ENCODE peak calls at places on chromosomes 2 and 18, in six cellular contexts. Z, T, N, D, U and C are unnamed samples.

GRCh38 chr18:37396981-37397720 is 168.4 kb downstream of the CELF4 start:
- DNase-seq in N (no peak), D (no peak), T (no peak), U (no peak), Z (no peak), C (no peak)

GRCh38 chr2:217993055-217993645 is 9.6 kb downstream of the TNS1 start:
- DNase-seq in Z (no peak), D (no peak), N (peak; percentile 59), U (no peak), T (no peak), C (peak; percentile 11)

GRCh38 chr2:85768713-85769112 is 14.9 kb downstream of the ATOH8 start:
- DNase-seq in N (peak; percentile 42), T (peak; percentile 28), D (peak; percentile 78), U (no peak), Z (no peak), C (no peak)

GRCh38 chr2:216354236-216354788 is 18.0 kb downstream of the MARCHF4 start:
- DNase-seq in D (no peak), N (peak; percentile 58), T (no peak), U (no peak), Z (no peak), C (no peak)

GRCh38 chr2:27960237-27960912 is 69.8 kb downstream of the BABAM2 start:
- DNase-seq in T (no peak), Z (no peak), N (peak; percentile 95), U (no peak), D (peak; percentile 6), C (peak; percentile 81)

GRCh38 chr2:238860966-238861730 is 13.3 kb downstream of the TWIST2 start:
- DNase-seq in D (no peak), U (no peak), T (no peak), N (peak; percentile 75), Z (no peak), C (no peak)

GRCh38 chr18:61898576-61899205 is 5.9 kb upstream of the RNF152 start:
- DNase-seq in D (peak; percentile 67), U (no peak), N (no peak), T (no peak), Z (no peak), C (peak; percentile 37)

GRCh38 chr2:29482341-29482740 is 367.1 kb downstream of the CLIP4 start:
- DNase-seq in Z (no peak), T (no peak), U (no peak), D (no peak), N (no peak), C (no peak)

GRCh38 chr18:37364237-37364636 is 201.4 kb downstream of the CELF4 start:
- DNase-seq in U (no peak), T (no peak), Z (no peak), N (no peak), D (no peak), C (no peak)

GRCh38 chr2:211401328-211401727 is 844.9 kb downstream of the CPS1 start:
- DNase-seq in T (no peak), D (no peak), U (no peak), Z (no peak), N (no peak), C (peak; percentile 32)

GRCh38 chr2:133841905-133842304 is 273.6 kb upstream of the NCKAP5 start:
- DNase-seq in Z (no peak), T (no peak), U (no peak), D (no peak), N (peak; percentile 98), C (peak; percentile 97)

GRCh38 chr2:68971591-68972231 is 2.7 kb upstream of the GKN1 start:
- DNase-seq in Z (no peak), D (no peak), N (peak; percentile 95), T (no peak), U (no peak), C (peak; percentile 99)

GRCh38 chr2:43676322-43677050 is at the start of gene C1GALT1C1L:
- DNase-seq in Z (no peak), D (peak; percentile 6), N (peak; percentile 63), T (no peak), U (no peak), C (no peak)

GRCh38 chr2:99708231-99708630 is 218.4 kb upstream of the REV1 start:
- DNase-seq in D (no peak), U (no peak), N (no peak), Z (peak; percentile 31), T (no peak), C (no peak)

GRCh38 chr18:616380-616995 is 19.7 kb downstream of the CLUL1 start:
- DNase-seq in U (peak; percentile 62), N (peak; percentile 82), Z (peak; percentile 46), D (peak; percentile 65), T (peak; percentile 47), C (peak; percentile 65)

GRCh38 chr2:26574066-26574899 is 66.9 kb downstream of the CIB4 start:
- DNase-seq in Z (no peak), U (no peak), T (no peak), D (no peak), N (no peak), C (no peak)

GRCh38 chr2:39481611-39482010 is 44.5 kb upstream of the MAP4K3 start:
- DNase-seq in N (peak; percentile 74), U (no peak), Z (no peak), D (no peak), T (no peak), C (peak; percentile 75)

GRCh38 chr2:71510196-71510807 is 56.9 kb downstream of the DYSF start:
- DNase-seq in Z (peak; percentile 71), U (peak; percentile 45), T (peak; percentile 83), D (peak; percentile 80), N (peak; percentile 75), C (peak; percentile 73)

GRCh38 chr2:212173771-212174510 is 364.7 kb downstream of the ERBB4 start:
- DNase-seq in T (no peak), Z (no peak), U (no peak), D (no peak), N (no peak), C (peak; percentile 54)

GRCh38 chr18:49931760-49932159 is 118.4 kb upstream of the ACAA2 start:
- DNase-seq in D (no peak), U (no peak), Z (no peak), N (no peak), T (no peak), C (no peak)

GRCh38 chr18:27713037-27713726 is 463.7 kb downstream of the CDH2 start:
- DNase-seq in U (no peak), N (peak; percentile 3), Z (no peak), D (no peak), T (peak; percentile 65), C (no peak)

GRCh38 chr2:162839419-162839818 is 852 bp upstream of the KCNH7 start:
- DNase-seq in U (no peak), T (peak; percentile 26), Z (no peak), D (no peak), N (no peak), C (no peak)
- TF ChIP-seq EZH2phosphoT487 in U (no peak), T (no peak), Z (no peak), D (no peak), N (no peak), C (no peak)

DNA sequence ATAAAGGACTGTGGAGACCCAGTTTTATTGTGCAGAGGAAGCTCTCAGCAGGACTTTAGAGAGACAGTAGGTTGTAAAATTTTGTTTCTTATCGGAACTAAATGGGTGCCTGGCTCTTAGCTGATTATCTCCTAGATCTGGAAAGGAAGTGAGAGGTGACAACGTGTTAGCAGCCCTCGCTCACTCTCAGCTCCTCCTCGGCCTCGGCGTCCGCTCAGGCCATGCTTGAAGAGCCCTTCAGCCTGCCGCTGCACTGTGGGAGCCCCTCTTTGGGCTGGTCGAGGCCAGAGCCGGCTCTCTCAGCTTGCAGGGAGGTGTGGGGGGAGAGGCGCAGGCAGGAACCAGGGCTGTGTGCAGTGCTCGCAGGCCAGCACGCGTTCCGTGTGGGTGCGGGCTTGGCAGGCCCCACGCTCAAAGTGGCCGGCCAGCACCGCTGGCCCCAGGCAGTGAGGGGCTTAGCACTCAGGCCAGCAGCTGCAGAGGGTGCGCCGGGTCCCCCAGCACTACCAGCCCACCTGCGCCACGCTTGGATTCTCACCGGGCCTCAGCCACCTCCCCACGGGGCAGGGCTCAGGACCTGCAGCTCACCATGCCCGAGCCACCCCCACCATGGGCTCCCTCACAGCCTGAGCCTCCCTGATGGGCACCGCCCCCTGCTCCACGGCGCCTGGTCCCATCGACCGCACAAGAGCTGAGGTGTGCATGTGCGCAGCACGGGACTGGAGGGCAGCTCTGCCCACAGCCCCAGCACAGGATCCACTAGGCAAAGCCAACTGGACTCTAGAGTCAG is 4.6 kb upstream of the MFF start:
- DNase-seq in Z (no peak), D (no peak), U (no peak), T (no peak), N (no peak), C (no peak)
- H4K20me1 ChIP-seq in Z (no peaks in the 10 kb centered on the region), D (no peaks in the 10 kb centered on the region), U (no peaks in the 10 kb centered on the region), T (no peaks in the 10 kb centered on the region), N (no peaks in the 10 kb centered on the region), C (no peaks in the 10 kb centered on the region)

DNA sequence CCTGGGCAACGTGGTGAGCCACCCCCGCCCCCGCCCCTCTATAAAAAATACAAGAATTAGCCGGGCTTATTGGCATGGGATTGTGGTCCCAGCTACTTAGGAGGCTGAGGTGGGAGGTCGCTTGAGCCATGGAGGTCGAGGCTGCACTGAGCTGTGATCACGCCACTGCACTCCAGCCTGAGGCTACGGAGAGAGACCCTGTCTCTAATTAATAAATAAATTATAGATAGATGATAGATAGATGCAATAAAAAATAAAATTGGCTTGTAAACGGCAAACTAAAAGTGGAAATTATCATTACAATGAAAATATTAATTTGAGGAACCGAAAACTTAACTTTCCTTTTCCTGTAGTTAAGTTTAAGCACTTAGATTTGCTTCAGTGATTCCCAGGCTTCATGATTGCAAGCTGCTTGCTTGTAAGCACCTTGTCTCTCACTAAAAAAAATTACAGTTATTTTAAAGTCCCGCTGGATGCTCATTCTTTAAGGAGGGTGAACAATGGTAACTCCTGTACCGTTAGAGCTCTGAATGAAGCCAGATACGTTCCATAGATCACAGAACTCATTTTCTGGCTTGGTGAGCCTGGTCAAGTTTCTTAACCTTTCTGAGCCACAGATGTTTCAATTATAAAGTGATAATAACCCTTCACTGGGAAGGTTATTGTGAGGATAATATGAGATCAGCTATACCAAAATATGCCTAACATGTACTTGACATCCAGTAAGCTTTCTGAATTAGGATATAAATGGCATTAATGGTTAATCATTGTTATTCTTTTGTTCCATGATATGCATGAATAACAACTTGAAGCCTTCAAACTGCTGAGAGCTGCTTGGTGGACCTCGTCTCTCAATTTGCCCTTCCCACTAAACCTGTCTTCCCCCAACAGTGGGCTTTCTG is 9.4 kb upstream of the NARS1 start:
- DNase-seq in T (no peak), N (peak; percentile 25), Z (peak; percentile 76), D (no peak), U (no peak), C (no peak)
- H3K4me3 ChIP-seq in T (peak overlapping the region; percentile 73), N (peak overlapping the region; percentile 83), Z (peak overlapping the region; percentile 91), D (peak overlapping the region; percentile 44), U (peak overlapping the region; percentile 52), C (peak overlapping the region; percentile 71)

GRCh38 chr2:1731963-1732768 is 12.1 kb downstream of the PXDN start:
- DNase-seq in T (peak; percentile 54), N (peak; percentile 86), U (no peak), D (peak; percentile 60), Z (no peak), C (no peak)
- TF ChIP-seq EZH2phosphoT487 in T (no peak), N (peak; percentile 42), U (no peak), D (no peak), Z (no peak), C (no peak)